ENCODE peak calls at places on chromosomes 6 and 20, in five cellular contexts. One of them, this sample, is unnamed.
A peak's percentile ranks its signal among the peaks of the same experiment; 100 is the strongest.

GRCh38 chr20:62716198-62716940 is 7.7 kb downstream of the NTSR1 start:
- DNase-seq in HCT116: no peak
- DNase-seq in tibial nerve: no peak
- DNase-seq in SK-N-SH: no peak
- DNase-seq in ascending aorta: no peak
- DNase-seq in this sample: no peak

GRCh38 chr20:47468290-47469050 is 33.2 kb upstream of the NCOA3 start:
- DNase-seq in SK-N-SH: peak; percentile 47
- DNase-seq in HCT116: no peak
- DNase-seq in tibial nerve: no peak
- DNase-seq in ascending aorta: no peak
- DNase-seq in this sample: no peak

GRCh38 chr20:17628101-17628841 is 53.8 kb downstream of the RRBP1 start:
- DNase-seq in ascending aorta: no peak
- DNase-seq in HCT116: no peak
- DNase-seq in SK-N-SH: no peak
- DNase-seq in tibial nerve: no peak
- DNase-seq in this sample: no peak

GRCh38 chr6:684831-685636 is 7.9 kb downstream of the EXOC2 start:
- DNase-seq in tibial nerve: no peak
- DNase-seq in ascending aorta: no peak
- DNase-seq in HCT116: no peak
- DNase-seq in SK-N-SH: no peak
- DNase-seq in this sample: no peak

GRCh38 chr6:148898360-148899005 is 151.7 kb downstream of the UST start:
- DNase-seq in HCT116: no peak
- DNase-seq in tibial nerve: peak; percentile 24
- DNase-seq in SK-N-SH: no peak
- DNase-seq in ascending aorta: no peak
- DNase-seq in this sample: no peak

GRCh38 chr6:2875840-2876207 is 27.3 kb downstream of the SERPINB9 start:
- DNase-seq in HCT116: no peak
- DNase-seq in tibial nerve: no peak
- DNase-seq in ascending aorta: no peak
- DNase-seq in SK-N-SH: peak; percentile 70
- DNase-seq in this sample: no peak

GRCh38 chr6:143059616-143060353 is 904 bp upstream of the AIG1 start:
- DNase-seq in SK-N-SH: peak; percentile 13
- DNase-seq in tibial nerve: no peak
- DNase-seq in HCT116: peak; percentile 62
- DNase-seq in ascending aorta: peak; percentile 70
- DNase-seq in this sample: peak; percentile 47

GRCh38 chr6:117206951-117207687 is 58.2 kb upstream of the VGLL2 start:
- DNase-seq in HCT116: no peak
- DNase-seq in ascending aorta: no peak
- DNase-seq in tibial nerve: no peak
- DNase-seq in SK-N-SH: no peak
- DNase-seq in this sample: no peak

GRCh38 chr6:1297746-1298145 is 14.2 kb upstream of the FOXQ1 start:
- DNase-seq in SK-N-SH: no peak
- DNase-seq in ascending aorta: no peak
- DNase-seq in tibial nerve: no peak
- DNase-seq in HCT116: no peak
- DNase-seq in this sample: no peak

GRCh38 chr6:42404494-42404893 is 47.2 kb downstream of the TRERF1 start:
- DNase-seq in SK-N-SH: no peak
- DNase-seq in ascending aorta: no peak
- DNase-seq in tibial nerve: no peak
- DNase-seq in HCT116: peak; percentile 82
- DNase-seq in this sample: peak; percentile 74

GRCh38 chr20:53752583-53752970 is 158.9 kb upstream of the ZNF217 start:
- DNase-seq in HCT116: no peak
- DNase-seq in ascending aorta: no peak
- DNase-seq in tibial nerve: no peak
- DNase-seq in SK-N-SH: no peak
- DNase-seq in this sample: no peak

GRCh38 chr20:53753880-53754459 is 160.3 kb upstream of the ZNF217 start:
- DNase-seq in SK-N-SH: no peak
- DNase-seq in ascending aorta: no peak
- DNase-seq in HCT116: no peak
- DNase-seq in tibial nerve: no peak
- DNase-seq in this sample: no peak

GRCh38 chr20:53752971-53753879 is 159.6 kb upstream of the ZNF217 start:
- DNase-seq in ascending aorta: no peak
- DNase-seq in tibial nerve: no peak
- DNase-seq in HCT116: no peak
- DNase-seq in SK-N-SH: no peak
- DNase-seq in this sample: peak; percentile 16

GRCh38 chr20:53757472-53757913 is 163.9 kb upstream of the ZNF217 start:
- DNase-seq in SK-N-SH: no peak
- DNase-seq in tibial nerve: no peak
- DNase-seq in ascending aorta: no peak
- DNase-seq in HCT116: no peak
- DNase-seq in this sample: no peak

GRCh38 chr20:53755733-53756523 is 162.3 kb upstream of the ZNF217 start:
- DNase-seq in tibial nerve: no peak
- DNase-seq in ascending aorta: no peak
- DNase-seq in HCT116: no peak
- DNase-seq in SK-N-SH: no peak
- DNase-seq in this sample: no peak
- TF ChIP-seq CTCF in tibial nerve: no peak
- TF ChIP-seq CTCF in ascending aorta: no peak
- TF ChIP-seq CTCF in HCT116: no peak
- TF ChIP-seq CTCF in SK-N-SH: no peak
- TF ChIP-seq CTCF in this sample: no peak

DNA sequence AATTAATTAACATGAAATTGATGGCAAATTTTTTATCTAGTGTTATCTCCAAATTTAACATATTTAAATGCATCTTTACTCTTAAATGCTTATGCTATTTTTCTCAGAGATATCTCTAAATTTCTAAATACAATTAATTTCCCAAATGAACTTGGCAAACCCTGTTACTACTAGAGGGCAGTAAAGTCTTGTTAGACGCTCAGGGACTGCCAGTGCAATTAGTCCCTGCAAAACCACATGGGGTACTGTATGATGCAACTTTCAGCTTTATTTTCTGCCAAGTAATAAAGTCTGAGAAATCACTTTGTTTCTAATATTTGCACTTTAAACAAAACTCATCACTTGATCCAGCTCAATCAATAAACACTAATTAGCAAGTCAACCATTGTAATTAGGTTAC is 76.0 kb upstream of the ADGRB3 start:
- DNase-seq in tibial nerve: no peak
- DNase-seq in HCT116: no peak
- DNase-seq in ascending aorta: no peak
- DNase-seq in SK-N-SH: peak; percentile 19
- DNase-seq in this sample: no peak
- TF ChIP-seq CTCF in tibial nerve: no peak
- TF ChIP-seq CTCF in HCT116: no peak
- TF ChIP-seq CTCF in ascending aorta: no peak
- TF ChIP-seq CTCF in SK-N-SH: no peak
- TF ChIP-seq CTCF in this sample: no peak

DNA sequence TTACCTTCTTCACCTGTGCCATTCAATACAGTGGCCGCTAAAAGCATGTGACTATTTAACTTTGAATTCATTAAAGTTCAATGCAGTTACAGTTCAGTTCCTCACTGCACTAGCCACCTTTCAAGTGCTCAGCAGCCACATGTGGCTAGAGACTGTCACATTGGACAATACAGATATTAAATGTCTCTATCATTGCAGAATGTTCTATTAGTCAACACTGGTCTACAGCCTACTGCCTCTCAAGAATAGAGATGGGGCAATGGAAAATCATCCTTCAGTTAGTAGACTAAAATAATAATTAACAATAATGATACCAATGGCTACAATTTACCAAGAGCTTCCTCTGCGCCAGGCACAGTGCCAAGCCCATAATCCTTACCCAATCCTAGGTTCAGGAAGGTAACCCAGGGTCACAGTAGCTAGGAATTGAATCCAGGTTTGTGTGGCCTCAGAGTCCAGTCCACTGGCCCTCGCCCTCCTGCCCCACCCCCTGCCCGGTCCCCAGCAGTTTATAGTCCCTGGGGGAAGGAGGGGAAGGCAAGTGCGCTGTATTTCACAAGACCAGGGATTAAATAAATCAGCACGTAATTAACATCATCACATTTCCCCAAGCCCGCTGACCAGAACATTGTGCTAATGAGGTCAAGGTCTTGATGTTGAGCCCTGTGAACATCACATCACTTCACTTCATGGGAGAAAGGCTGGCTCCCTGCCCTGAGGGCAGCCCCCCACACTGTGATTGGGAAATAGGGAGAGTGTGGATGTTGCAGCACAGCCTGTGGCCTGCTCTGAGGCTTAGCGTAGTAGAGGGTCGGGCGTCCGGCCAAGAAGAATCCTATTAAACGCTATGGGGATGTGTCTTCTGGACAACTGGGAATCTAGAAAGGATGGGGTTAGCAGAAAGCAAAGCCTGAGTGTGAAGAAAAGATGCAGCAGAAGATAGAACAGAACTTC is 147.2 kb downstream of the VEGFA start:
- DNase-seq in ascending aorta: no peak
- DNase-seq in tibial nerve: peak; percentile 75
- DNase-seq in SK-N-SH: no peak
- DNase-seq in HCT116: no peak
- DNase-seq in this sample: peak; percentile 58
- TF ChIP-seq CTCF in ascending aorta: no peak
- TF ChIP-seq CTCF in tibial nerve: no peak
- TF ChIP-seq CTCF in SK-N-SH: no peak
- TF ChIP-seq CTCF in HCT116: no peak
- TF ChIP-seq CTCF in this sample: no peak

GRCh38 chr20:43923322-43923721 is 8.7 kb downstream of the TOX2 start:
- DNase-seq in tibial nerve: no peak
- DNase-seq in ascending aorta: no peak
- DNase-seq in HCT116: no peak
- DNase-seq in SK-N-SH: no peak
- DNase-seq in this sample: no peak
- TF ChIP-seq CTCF in tibial nerve: no peak
- TF ChIP-seq CTCF in ascending aorta: no peak
- TF ChIP-seq CTCF in HCT116: no peak
- TF ChIP-seq CTCF in SK-N-SH: no peak
- TF ChIP-seq CTCF in this sample: no peak

DNA sequence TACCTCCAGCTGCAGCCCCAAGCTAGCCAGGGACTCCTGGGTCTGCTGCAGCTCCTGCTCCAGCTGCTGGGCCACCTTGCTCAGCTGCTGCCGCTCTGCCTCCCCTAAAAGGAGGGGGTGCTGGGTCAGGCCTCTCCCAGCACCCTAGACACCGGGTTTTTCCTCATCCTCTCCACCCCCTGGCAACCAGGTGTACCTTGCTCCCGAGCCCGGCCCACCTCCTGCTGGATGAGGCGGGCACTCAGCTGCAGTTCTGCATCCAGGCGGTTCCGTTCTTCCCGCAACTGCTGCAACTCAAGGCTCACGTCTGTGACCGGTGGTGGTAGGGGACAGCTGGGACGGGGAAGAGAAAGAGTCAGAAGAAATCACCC is 6.1 kb upstream of the PSORS1C2 start:
- DNase-seq in HCT116: no peak
- DNase-seq in ascending aorta: no peak
- DNase-seq in SK-N-SH: no peak
- DNase-seq in tibial nerve: no peak
- DNase-seq in this sample: no peak
- TF ChIP-seq CTCF in HCT116: no peak
- TF ChIP-seq CTCF in ascending aorta: no peak
- TF ChIP-seq CTCF in SK-N-SH: no peak
- TF ChIP-seq CTCF in tibial nerve: no peak
- TF ChIP-seq CTCF in this sample: no peak

This sample was measured in Calu3.